ENCODE peak calls at places on chromosome 19, in five cellular contexts. E is thyroid gland, Y is GM12878, C is heart left ventricle, Z is PC-3. F is an unnamed sample. For H3K4me1, the result is how much of the 10 kb centered on the place peaks cover.

GRCh38 chr19:48738557-48739399 is 1.6 kb downstream of the RASIP1 start:
- DNase-seq in E (peak), Y (peak), C (peak), Z (peak), F (peak)

GRCh38 chr19:45607071-45608029 is 5.3 kb upstream of the GPR4 start:
- DNase-seq in E (peak), Y (no peak), C (peak), Z (peak), F (peak)

GRCh38 chr19:44757735-44758505 is 9.4 kb downstream of the BCL3 start:
- DNase-seq in E (peak), Y (no peak), C (peak), Z (no peak), F (peak)

GRCh38 chr19:16614941-16615340 is 13.1 kb downstream of the MED26 start:
- DNase-seq in E (no peak), Y (no peak), C (no peak), Z (peak), F (no peak)

GRCh38 chr19:48533770-48534169 is 18.2 kb upstream of the SULT2B1 start:
- DNase-seq in E (no peak), Y (no peak), C (no peak), Z (no peak), F (no peak)

GRCh38 chr19:52138614-52139290 is 986 bp downstream of the ZNF616 start:
- DNase-seq in E (peak), Y (no peak), C (peak), Z (peak), F (peak)

GRCh38 chr19:34474233-34474989 is 7.1 kb upstream of the WTIP start:
- DNase-seq in E (no peak), Y (no peak), C (no peak), Z (no peak), F (no peak)

GRCh38 chr19:3578390-3578789 is 5.6 kb downstream of the HMG20B start:
- DNase-seq in E (no peak), Y (no peak), C (no peak), Z (no peak), F (no peak)

GRCh38 chr19:3801412-3802096 is 15.4 kb upstream of the MATK start:
- DNase-seq in E (peak), Y (no peak), C (peak), Z (peak), F (peak)

GRCh38 chr19:48686103-48686502 is 9.7 kb upstream of the FUT2 start:
- DNase-seq in E (no peak), Y (no peak), C (no peak), Z (peak), F (no peak)

GRCh38 chr19:40721936-40722661 is 5.2 kb downstream of the ITPKC start:
- DNase-seq in E (no peak), Y (no peak), C (no peak), Z (peak), F (no peak)
- H3K4me1 ChIP-seq in E (under half), Y (under half), C (half or more), Z (under half), F (under half)

GRCh38 chr19:5131031-5131865 is 162.3 kb downstream of the KDM4B start:
- DNase-seq in E (peak), Y (peak), C (no peak), Z (no peak), F (peak)
- TF ChIP-seq CTCF in E (no peak), Y (peak), C (no peak), Z (no peak), F (no peak)

DNA sequence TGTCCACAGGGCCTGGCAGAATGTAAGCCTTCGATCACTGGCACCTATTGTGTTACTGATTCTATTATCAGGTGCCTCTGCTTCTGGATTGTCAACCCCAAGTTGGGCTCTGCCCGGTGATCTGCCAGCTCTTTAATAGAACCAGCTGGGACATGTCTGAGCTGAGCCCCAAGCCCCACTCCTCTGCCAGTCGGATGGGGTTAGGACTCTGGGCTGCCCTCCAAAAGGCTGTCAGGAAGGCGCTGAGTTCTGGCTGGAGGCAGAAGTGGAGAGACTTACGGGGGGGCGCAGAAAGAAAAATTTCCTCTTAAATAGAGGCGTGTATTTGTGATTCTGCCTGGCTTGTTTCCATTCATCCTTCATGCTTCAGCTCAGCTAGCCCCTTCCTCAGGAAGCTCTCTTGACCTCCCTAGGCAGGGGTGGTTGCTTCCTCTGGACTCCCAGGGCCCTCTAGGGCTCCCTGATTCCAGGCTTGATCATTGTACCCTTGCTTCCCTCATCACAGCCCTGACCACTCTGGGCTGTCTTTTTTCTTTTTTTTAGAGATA is 976 bp upstream of the KCNK6 start:
- DNase-seq in E (no peak), Y (no peak), C (peak), Z (no peak), F (no peak)
- H3K4me1 ChIP-seq in E (under half), Y (under half), C (half or more), Z (under half), F (under half)

GRCh38 chr19:13079542-13079986 is 23.1 kb downstream of the LYL1 start:
- DNase-seq in E (peak), Y (no peak), C (no peak), Z (no peak), F (no peak)
- TF ChIP-seq CTCF in E (no peak), Y (no peak), C (no peak), Z (no peak), F (no peak)

GRCh38 chr19:43687660-43687997 is 17.7 kb upstream of the PLAUR start:
- DNase-seq in E (no peak), Y (no peak), C (no peak), Z (no peak), F (no peak)
- H3K4me1 ChIP-seq in E (under half), Y (under half), C (under half), Z (under half), F (under half)

GRCh38 chr19:543912-544608 is at the start of gene GZMM:
- DNase-seq in E (no peak), Y (no peak), C (no peak), Z (no peak), F (no peak)

GRCh38 chr19:547117-547516 is 3.3 kb downstream of the GZMM start:
- DNase-seq in E (no peak), Y (no peak), C (no peak), Z (no peak), F (no peak)

GRCh38 chr19:548841-549830 is 5.3 kb downstream of the GZMM start:
- DNase-seq in E (no peak), Y (no peak), C (no peak), Z (no peak), F (no peak)

GRCh38 chr19:542173-542866 is 1.5 kb upstream of the GZMM start:
- DNase-seq in E (no peak), Y (no peak), C (no peak), Z (no peak), F (no peak)

DNA sequence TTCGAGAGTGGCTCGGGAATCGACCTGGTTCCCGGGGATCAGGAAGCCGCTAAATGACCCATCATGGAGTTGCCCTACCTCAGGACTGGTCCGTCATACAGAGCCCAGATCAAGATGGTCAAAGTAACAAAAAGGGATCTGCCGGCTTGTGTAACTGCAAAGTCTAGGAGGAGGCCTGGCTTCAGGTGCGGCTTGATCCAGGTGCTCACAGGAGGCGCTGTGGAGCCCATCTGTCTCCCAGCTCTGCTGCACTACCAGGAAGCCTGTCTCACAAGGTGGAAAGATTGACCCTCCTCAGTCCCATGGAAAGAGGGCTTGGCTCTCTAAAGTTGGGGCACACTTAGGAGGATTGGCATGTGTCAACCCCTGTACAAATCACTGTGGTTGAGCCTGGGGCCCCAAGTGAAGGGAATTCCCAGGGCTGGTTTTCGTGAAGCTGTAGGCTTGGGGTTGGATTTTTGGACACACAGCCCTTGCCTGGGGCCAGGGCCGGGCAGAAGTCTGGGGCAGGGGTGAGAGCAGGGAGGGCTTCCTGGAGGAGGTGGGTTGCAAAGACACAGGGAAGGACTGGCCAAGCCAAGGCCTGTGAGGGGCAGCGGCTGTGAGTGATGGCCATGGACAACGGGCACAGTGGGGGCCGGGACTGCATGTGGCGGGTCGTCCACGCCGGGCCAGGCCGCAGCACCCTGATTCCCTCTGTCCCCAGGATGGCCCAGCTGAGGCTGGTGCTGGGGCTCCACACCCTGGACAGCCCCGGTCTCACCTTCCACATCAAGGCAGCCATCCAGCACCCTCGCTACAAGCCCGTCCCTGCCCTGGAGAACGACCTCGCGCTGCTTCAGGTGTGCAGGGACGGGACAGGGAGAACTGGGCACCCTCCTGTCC is 4.2 kb downstream of the GZMM start:
- DNase-seq in E (no peak), Y (no peak), C (no peak), Z (no peak), F (no peak)
- TF ChIP-seq CTCF in E (no peak), Y (no peak), C (no peak), Z (no peak), F (no peak)

GRCh38 chr19:29675650-29676186 is 10.5 kb downstream of the PLEKHF1 start:
- DNase-seq in E (no peak), Y (no peak), C (no peak), Z (no peak), F (no peak)
- H3K4me1 ChIP-seq in E (under half), Y (half or more), C (half or more), Z (under half), F (half or more)

GRCh38 chr19:1843646-1844394 is 4.5 kb downstream of the REXO1 start:
- DNase-seq in E (no peak), Y (no peak), C (no peak), Z (no peak), F (no peak)
- TF ChIP-seq CTCF in E (no peak), Y (no peak), C (no peak), Z (peak), F (no peak)

DNA sequence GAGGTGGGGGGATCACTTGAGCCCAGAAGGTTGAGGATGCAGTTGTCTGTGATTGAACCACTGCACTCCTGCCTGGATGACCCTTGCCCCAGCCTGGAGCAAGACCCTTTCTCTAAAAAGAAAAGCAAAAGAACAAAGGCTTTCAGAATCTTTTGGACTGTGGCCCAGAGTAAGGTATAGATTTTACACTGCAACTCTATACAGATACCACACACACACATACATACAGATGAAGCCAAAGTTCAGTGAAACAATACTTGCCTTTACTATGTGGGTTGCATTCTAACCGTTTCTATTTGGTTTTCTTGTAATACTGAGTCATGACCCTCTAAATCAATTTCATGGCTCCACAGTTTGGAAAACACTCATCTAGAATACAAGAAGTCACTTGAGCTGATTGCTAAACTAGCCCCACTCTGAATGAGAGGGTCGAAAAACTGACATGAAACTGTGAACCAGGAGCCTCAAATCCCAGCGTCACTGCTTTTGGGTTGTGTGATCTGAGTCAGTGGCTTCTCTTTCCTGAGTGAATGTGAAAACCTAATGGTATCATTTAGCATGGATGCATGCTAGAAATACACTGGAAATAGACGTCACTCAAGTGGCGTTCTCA is 756.1 kb downstream of the UQCRFS1 start:
- DNase-seq in E (no peak), Y (no peak), C (no peak), Z (no peak), F (no peak)
- H3K4me1 ChIP-seq in E (under half), Y (under half), C (under half), Z (under half), F (under half)